ENCODE peak calls at places on chromosomes 13 and 19, in eight cellular contexts. F, W, H, T, K, Z, Q and C are unnamed samples. For H3K4me1, the result is how much of the 10 kb centered on the place peaks cover.

GRCh38 chr13:109684836-109685602 is 101.4 kb downstream of the IRS2 start:
- DNase-seq in Z (no peak), Q (no peak), H (no peak), K (no peak), F (peak), W (no peak), T (peak), C (no peak)

GRCh38 chr13:23289917-23290357 is 109.2 kb downstream of the SGCG start:
- DNase-seq in Z (no peak), F (peak), H (peak), T (peak), W (no peak), Q (no peak), K (no peak), C (no peak)

GRCh38 chr19:28701491-28701890 is 511.5 kb downstream of the UQCRFS1 start:
- DNase-seq in F (no peak), T (peak), W (no peak), K (no peak), Q (no peak), Z (no peak), H (no peak), C (no peak)

GRCh38 chr13:26062853-26063444 is 11.1 kb upstream of the SHISA2 start:
- DNase-seq in H (peak), K (peak), W (no peak), Q (peak), F (peak), T (peak), Z (no peak), C (no peak)

GRCh38 chr19:44648536-44649370 is 5.0 kb downstream of the PVR start:
- DNase-seq in K (no peak), Z (no peak), T (peak), Q (no peak), W (no peak), F (no peak), H (peak), C (no peak)

GRCh38 chr13:45224181-45224580 is 23.3 kb upstream of the KCTD4 start:
- DNase-seq in Z (no peak), F (no peak), T (peak), W (no peak), H (peak), Q (no peak), K (no peak), C (no peak)

GRCh38 chr13:42275098-42275471 is 3.1 kb downstream of the AKAP11 start:
- DNase-seq in K (no peak), Z (no peak), F (no peak), Q (no peak), W (no peak), T (no peak), H (no peak), C (no peak)

GRCh38 chr19:33416307-33417215 is 43.1 kb downstream of the CEBPG start:
- DNase-seq in W (peak), H (peak), F (peak), Z (no peak), K (peak), Q (peak), T (peak), C (peak)

GRCh38 chr19:32223595-32224370 is 121.6 kb upstream of the ZNF507 start:
- DNase-seq in H (no peak), Z (no peak), F (no peak), K (peak), T (no peak), W (no peak), Q (peak), C (no peak)

GRCh38 chr13:30142502-30143211 is 164.7 kb downstream of the KATNAL1 start:
- DNase-seq in W (no peak), Z (peak), T (peak), F (peak), K (peak), H (peak), Q (no peak), C (no peak)

GRCh38 chr13:47399599-47399998 is 502.7 kb upstream of the HTR2A start:
- DNase-seq in W (no peak), Z (no peak), H (no peak), T (no peak), F (no peak), K (no peak), Q (no peak), C (no peak)

GRCh38 chr13:52738719-52739467 is 727 bp downstream of the CNMD start:
- DNase-seq in Q (peak), Z (no peak), W (no peak), F (no peak), T (no peak), H (no peak), K (no peak), C (no peak)

GRCh38 chr19:5103061-5103701 is 134.3 kb downstream of the KDM4B start:
- DNase-seq in T (peak), H (peak), Z (peak), K (no peak), Q (no peak), F (peak), W (no peak), C (no peak)
- H3K27ac ChIP-seq in T (no peak), H (no peak), Z (peak), K (no peak), Q (no peak), F (peak), W (no peak), C (no peak)

GRCh38 chr19:1373042-1373533 is 10.6 kb upstream of the NDUFS7 start:
- DNase-seq in Z (no peak), T (no peak), K (no peak), F (no peak), H (no peak), Q (no peak), W (no peak), C (no peak)

GRCh38 chr19:1370579-1371361 is 12.9 kb upstream of the NDUFS7 start:
- DNase-seq in Q (no peak), W (no peak), F (no peak), H (no peak), K (no peak), Z (no peak), T (no peak), C (no peak)

GRCh38 chr19:1365964-1366695 is 17.6 kb upstream of the NDUFS7 start:
- DNase-seq in Q (no peak), F (no peak), H (no peak), Z (no peak), W (no peak), T (no peak), K (no peak), C (no peak)

GRCh38 chr19:1366899-1367870 is 16.5 kb upstream of the NDUFS7 start:
- DNase-seq in K (no peak), T (no peak), Q (no peak), F (no peak), H (no peak), W (no peak), Z (no peak), C (no peak)

GRCh38 chr19:1369214-1369805 is 14.4 kb upstream of the NDUFS7 start:
- DNase-seq in F (no peak), T (no peak), W (no peak), Q (no peak), Z (no peak), H (no peak), K (no peak), C (no peak)
- H3K4me1 ChIP-seq in F (under half), T (under half), W (under half), Q (under half), Z (under half), H (under half), K (under half), C (under half)

GRCh38 chr19:21466627-21467026 is 38.8 kb upstream of the ZNF429 start:
- DNase-seq in Q (no peak), T (no peak), K (no peak), F (no peak), W (no peak), H (no peak), Z (no peak), C (no peak)
- H3K27ac ChIP-seq in Q (no peak), T (no peak), K (no peak), F (no peak), W (no peak), H (no peak), Z (no peak), C (no peak)

DNA sequence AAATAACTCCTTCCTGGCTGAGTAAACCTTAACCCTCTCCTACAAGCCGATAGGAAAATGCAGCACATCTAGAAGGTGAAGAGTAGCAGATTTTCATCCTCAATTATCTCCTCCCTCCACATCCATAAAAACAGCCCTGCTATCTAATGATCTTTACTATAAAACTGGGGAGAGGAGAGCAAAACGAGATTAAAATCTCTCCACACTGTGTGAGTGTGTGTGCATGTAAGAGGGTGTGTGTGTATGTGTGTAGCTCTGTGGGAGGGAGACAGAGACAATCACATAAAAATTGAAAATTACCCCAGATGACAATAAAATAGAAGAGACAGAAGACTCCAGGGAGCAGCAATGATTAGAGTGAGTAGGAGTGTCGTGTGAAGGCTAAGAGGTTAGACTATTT is 682.9 kb downstream of the DIAPH3 start:
- DNase-seq in F (no peak), Q (no peak), T (no peak), W (no peak), H (no peak), K (no peak), Z (no peak), C (no peak)
- H3K4me1 ChIP-seq in F (under half), Q (under half), T (under half), W (under half), H (under half), K (under half), Z (under half), C (under half)